ENCODE peak calls at places on chromosomes 5 and 9, in ten cellular contexts. N is posterior cingulate gyrus; S is kidney; Q is sigmoid colon; W is EL; F is HuH-7.5; M is right lobe of liver; H is NCI-H82; L is left kidney; X is stimulated activated CD4-positive, alpha-beta T cell treated with anti-CD3 and anti-CD28 coated beads, Interleukin-2, amount 100 ng/mL, for 4 hours. G is an unnamed sample.

GRCh38 chr9:96038914-96039313 is 163.4 kb downstream of the ERCC6L2 start:
- DNase-seq in M (no peak), N (no peak), X (no peak), F (no peak), H (no peak), W (no peak), Q (no peak), S (no peak), L (no peak), G (no peak)

GRCh38 chr9:6214451-6214850 is 1.2 kb upstream of the IL33 start:
- DNase-seq in L (no peak), F (no peak), W (no peak), N (no peak), S (no peak), Q (no peak), M (no peak), H (no peak), X (no peak), G (no peak)

GRCh38 chr5:95809414-95809960 is 13.0 kb downstream of the GLRX start:
- DNase-seq in F (no peak), W (peak), N (no peak), M (no peak), H (no peak), L (no peak), X (no peak), Q (peak), S (no peak), G (no peak)

GRCh38 chr9:93020785-93021670 is 37.5 kb upstream of the SUSD3 start:
- DNase-seq in F (no peak), S (no peak), W (no peak), H (no peak), M (no peak), L (peak), N (peak), Q (peak), X (peak), G (no peak)

GRCh38 chr9:35756275-35756742 is 2.2 kb upstream of the MSMP start:
- DNase-seq in W (no peak), H (no peak), S (peak), M (peak), L (no peak), N (peak), F (peak), X (peak), Q (peak), G (no peak)

GRCh38 chr9:94805585-94805984 is 79.1 kb downstream of the AOPEP start:
- DNase-seq in X (no peak), Q (no peak), H (no peak), L (peak), S (no peak), N (no peak), F (peak), W (peak), M (no peak), G (peak)

GRCh38 chr5:9785751-9786150 is 155.6 kb upstream of the TAS2R1 start:
- DNase-seq in S (no peak), X (no peak), M (no peak), H (no peak), N (no peak), F (no peak), W (no peak), Q (no peak), L (no peak), G (no peak)

GRCh38 chr5:121053055-121053985 is 589.2 kb downstream of the PRR16 start:
- DNase-seq in Q (no peak), H (no peak), X (no peak), W (no peak), N (no peak), M (no peak), L (peak), F (no peak), S (no peak), G (no peak)

GRCh38 chr5:153551537-153552079 is 61.1 kb downstream of the GRIA1 start:
- DNase-seq in Q (no peak), F (no peak), S (no peak), H (peak), X (no peak), L (no peak), M (no peak), N (no peak), W (peak), G (peak)

GRCh38 chr9:13962006-13962405 is 351.9 kb downstream of the NFIB start:
- DNase-seq in Q (no peak), S (no peak), M (no peak), H (no peak), W (no peak), N (no peak), L (no peak), F (no peak), X (no peak), G (no peak)

GRCh38 chr5:62695274-62695673 is 116.7 kb downstream of the LRRC70 start:
- DNase-seq in F (no peak), L (no peak), Q (peak), X (no peak), M (no peak), N (no peak), S (no peak), H (no peak), W (no peak), G (no peak)

GRCh38 chr5:59608745-59609144 is 284.8 kb downstream of the PDE4D start:
- DNase-seq in X (no peak), Q (no peak), N (no peak), F (no peak), H (no peak), W (peak), M (no peak), L (no peak), S (no peak), G (no peak)

GRCh38 chr9:77602852-77603251 is 45.3 kb downstream of the GNA14 start:
- DNase-seq in L (no peak), M (no peak), H (no peak), N (no peak), S (no peak), X (no peak), W (no peak), Q (no peak), F (no peak), G (no peak)

GRCh38 chr5:148790545-148791333 is 35.7 kb upstream of the ADRB2 start:
- DNase-seq in F (no peak), X (no peak), M (no peak), S (no peak), Q (no peak), H (no peak), N (no peak), L (no peak), W (no peak), G (peak)

GRCh38 chr5:152572812-152573211 is 167.7 kb upstream of the NMUR2 start:
- DNase-seq in N (no peak), F (no peak), M (no peak), L (no peak), Q (no peak), S (no peak), W (no peak), X (no peak), H (no peak), G (no peak)

GRCh38 chr5:172708183-172708505 is 62.9 kb downstream of the DUSP1 start:
- DNase-seq in W (no peak), X (no peak), Q (no peak), F (no peak), S (peak), L (no peak), N (peak), M (no peak), H (no peak), G (no peak)

GRCh38 chr9:88818495-88819201 is 172.6 kb upstream of the S1PR3 start:
- DNase-seq in F (no peak), W (peak), S (no peak), M (no peak), H (no peak), Q (no peak), N (no peak), L (peak), X (no peak), G (no peak)

GRCh38 chr9:19148170-19148569 is 20.9 kb upstream of the PLIN2 start:
- DNase-seq in Q (no peak), M (no peak), N (no peak), F (no peak), H (no peak), X (no peak), L (no peak), S (no peak), W (no peak), G (no peak)

GRCh38 chr5:128053291-128053954 is 30.1 kb upstream of the SLC12A2 start:
- DNase-seq in L (no peak), F (no peak), N (no peak), W (peak), X (no peak), Q (no peak), H (no peak), M (peak), S (no peak), G (no peak)

GRCh38 chr9:136605966-136606365 is 56.8 kb upstream of the EGFL7 start:
- DNase-seq in Q (peak), S (no peak), H (no peak), W (no peak), L (no peak), F (no peak), N (no peak), M (no peak), X (no peak), G (no peak)

GRCh38 chr9:137057545-137057944 is 3.7 kb upstream of the ENTPD2 start:
- DNase-seq in F (no peak), M (no peak), N (no peak), W (no peak), X (no peak), L (no peak), Q (no peak), S (no peak), H (no peak), G (no peak)

GRCh38 chr5:113507601-113508000 is 5.9 kb upstream of the YTHDC2 start:
- DNase-seq in S (no peak), H (no peak), Q (no peak), L (no peak), X (no peak), F (no peak), M (no peak), W (no peak), N (no peak), G (no peak)

GRCh38 chr5:104189909-104190308 is 627.3 kb upstream of the NUDT12 start:
- DNase-seq in M (no peak), F (no peak), W (peak), N (no peak), L (no peak), X (no peak), H (no peak), Q (no peak), S (no peak), G (no peak)

GRCh38 chr9:134066546-134066922 is 1.3 kb downstream of the BRD3 start:
- DNase-seq in F (peak), W (peak), N (no peak), L (peak), H (peak), M (no peak), Q (no peak), X (no peak), S (no peak), G (no peak)

GRCh38 chr5:158947831-158948230 is 151.9 kb downstream of the EBF1 start:
- DNase-seq in X (no peak), S (no peak), N (no peak), Q (no peak), M (no peak), F (no peak), L (no peak), W (peak), H (no peak), G (no peak)

GRCh38 chr9:137045294-137046093 is 483 bp downstream of the NPDC1 start:
- DNase-seq in F (no peak), Q (no peak), N (no peak), M (no peak), H (peak), W (peak), L (peak), X (no peak), S (no peak), G (no peak)

GRCh38 chr5:35859101-35859661 is 2.5 kb downstream of the IL7R start:
- DNase-seq in L (no peak), H (no peak), N (no peak), X (no peak), S (no peak), W (peak), M (no peak), Q (no peak), F (no peak), G (no peak)

GRCh38 chr9:124011460-124012301 is at the start of gene LHX2:
- DNase-seq in F (peak), M (peak), H (peak), Q (no peak), N (peak), L (peak), S (no peak), W (peak), X (no peak), G (no peak)

GRCh38 chr5:112694853-112695709 is 42.6 kb upstream of the APC start:
- DNase-seq in N (no peak), L (no peak), W (peak), H (peak), S (no peak), X (no peak), F (no peak), M (no peak), Q (no peak), G (no peak)

G was measured in epithelial cell of prostate.